ENCODE peak calls at places on chromosomes 11 and 22, in four cellular contexts. J is NCI-H1436, U is kidney epithelial cell, W is left colon. S is an unnamed sample.

GRCh38 chr22:47035443-47035881 is 273.0 kb downstream of the TBC1D22A start:
- DNase-seq in J (no peak), U (no peak), W (no peak), S (no peak)

GRCh38 chr11:64186205-64187165 is 514 bp downstream of the STIP1 start:
- DNase-seq in J (no peak), W (no peak), U (no peak), S (no peak)

GRCh38 chr11:11979487-11980117 is 28.8 kb downstream of the DKK3 start:
- DNase-seq in W (no peak), J (no peak), U (peak; percentile 43), S (no peak)

GRCh38 chr11:1847941-1848639 is 4.8 kb upstream of the LSP1 start:
- DNase-seq in J (no peak), U (no peak), W (no peak), S (no peak)

GRCh38 chr11:17560281-17561110 is 13.4 kb downstream of the OTOG start:
- DNase-seq in U (no peak), J (no peak), W (no peak), S (no peak)

GRCh38 chr22:18968011-18968749 is 32.1 kb upstream of the PRODH start:
- DNase-seq in W (no peak), J (no peak), U (no peak), S (peak; percentile 73)

GRCh38 chr11:113114452-113115027 is 153.3 kb downstream of the NCAM1 start:
- DNase-seq in J (peak; percentile 36), W (peak; percentile 32), U (no peak), S (peak; percentile 45)

GRCh38 chr11:72569966-72570892 is 104.0 kb downstream of the PDE2A start:
- DNase-seq in W (no peak), J (no peak), U (peak; percentile 60), S (no peak)

GRCh38 chr11:44572884-44573283 is 7.4 kb downstream of the CD82 start:
- DNase-seq in J (no peak), W (no peak), U (no peak), S (no peak)

GRCh38 chr11:83087035-83087434 is 15.3 kb upstream of the RAB30 start:
- DNase-seq in W (no peak), U (no peak), J (no peak), S (no peak)